ENCODE peak calls at places on chromosomes 13 and 19, in eight cellular contexts. One of them, this sample, is unnamed.
A peak's percentile ranks its signal among the peaks of the same experiment; 100 is the strongest.

GRCh38 chr19:5680083-5680436 is 256 bp downstream of the MICOS13 start:
- DNase-seq in Calu3: no peak
- DNase-seq in nucleus accumbens: peak; percentile 66
- DNase-seq in kidney: peak; percentile 90
- DNase-seq in MV-4-11: no peak
- DNase-seq in skeletal muscle cell: no peak
- DNase-seq in stimulated activated naive B cell treated with anti-CD40 and anti-IgM and Interleukin-4, amounts not matched to agents 10 μg/mL and 1 μg/mL and 100 μg/mL, for 72 hours: no peak
- DNase-seq in adipocyte: peak; percentile 69
- DNase-seq in this sample: no peak

GRCh38 chr19:32647361-32647760 is 27.6 kb downstream of the ANKRD27 start:
- DNase-seq in kidney: no peak
- DNase-seq in MV-4-11: no peak
- DNase-seq in adipocyte: no peak
- DNase-seq in skeletal muscle cell: no peak
- DNase-seq in stimulated activated naive B cell treated with anti-CD40 and anti-IgM and Interleukin-4, amounts not matched to agents 10 μg/mL and 1 μg/mL and 100 μg/mL, for 72 hours: no peak
- DNase-seq in Calu3: no peak
- DNase-seq in nucleus accumbens: no peak
- DNase-seq in this sample: no peak

GRCh38 chr19:48993175-48994034 is at the start of the genes GYS1 and RUVBL2:
- DNase-seq in skeletal muscle cell: peak; percentile 99
- DNase-seq in kidney: peak; percentile 100
- DNase-seq in MV-4-11: peak; percentile 100
- DNase-seq in nucleus accumbens: peak; percentile 99
- DNase-seq in Calu3: peak; percentile 100
- DNase-seq in adipocyte: peak; percentile 100
- DNase-seq in stimulated activated naive B cell treated with anti-CD40 and anti-IgM and Interleukin-4, amounts not matched to agents 10 μg/mL and 1 μg/mL and 100 μg/mL, for 72 hours: peak; percentile 99
- DNase-seq in this sample: peak; percentile 98

GRCh38 chr19:34432797-34433196 is 4.6 kb downstream of the UBA2 start:
- DNase-seq in nucleus accumbens: no peak
- DNase-seq in MV-4-11: no peak
- DNase-seq in kidney: no peak
- DNase-seq in Calu3: no peak
- DNase-seq in adipocyte: no peak
- DNase-seq in skeletal muscle cell: no peak
- DNase-seq in stimulated activated naive B cell treated with anti-CD40 and anti-IgM and Interleukin-4, amounts not matched to agents 10 μg/mL and 1 μg/mL and 100 μg/mL, for 72 hours: no peak
- DNase-seq in this sample: no peak

GRCh38 chr13:44007451-44007850 is 127.7 kb downstream of the LACC1 start:
- DNase-seq in Calu3: no peak
- DNase-seq in adipocyte: no peak
- DNase-seq in MV-4-11: no peak
- DNase-seq in nucleus accumbens: no peak
- DNase-seq in skeletal muscle cell: no peak
- DNase-seq in stimulated activated naive B cell treated with anti-CD40 and anti-IgM and Interleukin-4, amounts not matched to agents 10 μg/mL and 1 μg/mL and 100 μg/mL, for 72 hours: no peak
- DNase-seq in kidney: no peak
- DNase-seq in this sample: no peak

GRCh38 chr13:98657506-98658085 is 80.7 kb upstream of the STK24 start:
- DNase-seq in skeletal muscle cell: no peak
- DNase-seq in stimulated activated naive B cell treated with anti-CD40 and anti-IgM and Interleukin-4, amounts not matched to agents 10 μg/mL and 1 μg/mL and 100 μg/mL, for 72 hours: no peak
- DNase-seq in kidney: no peak
- DNase-seq in Calu3: no peak
- DNase-seq in adipocyte: peak; percentile 20
- DNase-seq in MV-4-11: no peak
- DNase-seq in nucleus accumbens: no peak
- DNase-seq in this sample: no peak

GRCh38 chr13:43546821-43547220 is 240.0 kb downstream of the ENOX1 start:
- DNase-seq in Calu3: no peak
- DNase-seq in nucleus accumbens: no peak
- DNase-seq in adipocyte: no peak
- DNase-seq in skeletal muscle cell: no peak
- DNase-seq in stimulated activated naive B cell treated with anti-CD40 and anti-IgM and Interleukin-4, amounts not matched to agents 10 μg/mL and 1 μg/mL and 100 μg/mL, for 72 hours: no peak
- DNase-seq in MV-4-11: no peak
- DNase-seq in kidney: no peak
- DNase-seq in this sample: no peak

GRCh38 chr19:19329199-19329598 is 8.6 kb downstream of the MAU2 start:
- DNase-seq in MV-4-11: peak; percentile 92
- DNase-seq in adipocyte: no peak
- DNase-seq in Calu3: no peak
- DNase-seq in kidney: no peak
- DNase-seq in nucleus accumbens: no peak
- DNase-seq in skeletal muscle cell: no peak
- DNase-seq in stimulated activated naive B cell treated with anti-CD40 and anti-IgM and Interleukin-4, amounts not matched to agents 10 μg/mL and 1 μg/mL and 100 μg/mL, for 72 hours: no peak
- DNase-seq in this sample: peak; percentile 26

GRCh38 chr13:44857061-44857460 is 132.2 kb downstream of the NUFIP1 start:
- DNase-seq in nucleus accumbens: no peak
- DNase-seq in kidney: no peak
- DNase-seq in stimulated activated naive B cell treated with anti-CD40 and anti-IgM and Interleukin-4, amounts not matched to agents 10 μg/mL and 1 μg/mL and 100 μg/mL, for 72 hours: no peak
- DNase-seq in MV-4-11: no peak
- DNase-seq in adipocyte: no peak
- DNase-seq in Calu3: no peak
- DNase-seq in skeletal muscle cell: no peak
- DNase-seq in this sample: no peak

This sample was measured in GM12864.